ENCODE peak calls at places on chromosomes 11 and 22, in four cellular contexts. X, F, I and A are unnamed samples.

GRCh38 chr11:83566948-83567347 is 280.8 kb upstream of the CCDC90B start:
- DNase-seq in X (no peak), I (no peak), F (no peak), A (peak; percentile 38)

GRCh38 chr11:16170448-16170847 is 185.9 kb downstream of the SOX6 start:
- DNase-seq in X (no peak), I (no peak), F (no peak), A (no peak)

GRCh38 chr11:18750944-18751343 is 25.0 kb upstream of the IGSF22 start:
- DNase-seq in I (no peak), X (no peak), F (no peak), A (no peak)

GRCh38 chr11:7892059-7892699 is 38.9 kb downstream of the OR10A6 start:
- DNase-seq in I (no peak), X (peak; percentile 28), F (no peak), A (no peak)

GRCh38 chr22:32325811-32326237 is 31.8 kb upstream of the RFPL3 start:
- DNase-seq in I (peak; percentile 63), X (no peak), F (peak; percentile 41), A (no peak)

GRCh38 chr11:134120921-134121526 is 52.2 kb downstream of the JAM3 start:
- DNase-seq in F (no peak), I (no peak), X (no peak), A (no peak)

GRCh38 chr11:2890466-2891241 is 5.1 kb upstream of the CDKN1C start:
- DNase-seq in I (no peak), X (no peak), F (peak; percentile 83), A (no peak)

GRCh38 chr11:1776944-1777715 is 13.4 kb upstream of the CTSD start:
- DNase-seq in I (no peak), F (no peak), X (no peak), A (no peak)

GRCh38 chr11:31160504-31161422 is 208.8 kb downstream of the DCDC1 start:
- DNase-seq in X (peak; percentile 15), I (no peak), F (no peak), A (no peak)

GRCh38 chr22:27982106-27982505 is 63.0 kb upstream of the PITPNB start:
- DNase-seq in F (no peak), I (peak; percentile 29), X (no peak), A (no peak)

GRCh38 chr22:46122511-46122971 is 27.8 kb upstream of the PPARA start:
- DNase-seq in F (peak; percentile 93), X (peak; percentile 67), I (peak; percentile 89), A (no peak)

GRCh38 chr11:103494491-103494890 is 385.3 kb downstream of the DYNC2H1 start:
- DNase-seq in I (no peak), F (no peak), X (no peak), A (no peak)

GRCh38 chr11:83629775-83630174 is 343.6 kb upstream of the CCDC90B start:
- DNase-seq in I (no peak), X (no peak), F (no peak), A (no peak)

GRCh38 chr11:73198677-73199076 is 19.4 kb upstream of the P2RY2 start:
- DNase-seq in F (peak; percentile 7), I (peak; percentile 73), X (no peak), A (no peak)

GRCh38 chr11:57491371-57492061 is 24.0 kb downstream of the SLC43A1 start:
- DNase-seq in I (peak; percentile 91), F (no peak), X (no peak), A (no peak)

GRCh38 chr22:36763576-36763975 is 12.3 kb downstream of the IFT27 start:
- DNase-seq in X (no peak), F (peak; percentile 22), I (peak; percentile 8), A (no peak)

GRCh38 chr22:23278883-23279675 is 98.8 kb downstream of the BCR start:
- DNase-seq in I (no peak), F (peak; percentile 70), X (no peak), A (no peak)

GRCh38 chr11:73141031-73141308 is 1.1 kb downstream of the FCHSD2 start:
- DNase-seq in X (no peak), F (peak; percentile 66), I (no peak), A (no peak)

GRCh38 chr11:134069426-134069921 is 602 bp downstream of the JAM3 start:
- DNase-seq in I (peak; percentile 74), X (no peak), F (no peak), A (no peak)

GRCh38 chr11:65159005-65159404 is 11.0 kb upstream of the SPDYC start:
- DNase-seq in X (no peak), F (no peak), I (no peak), A (no peak)

DNA sequence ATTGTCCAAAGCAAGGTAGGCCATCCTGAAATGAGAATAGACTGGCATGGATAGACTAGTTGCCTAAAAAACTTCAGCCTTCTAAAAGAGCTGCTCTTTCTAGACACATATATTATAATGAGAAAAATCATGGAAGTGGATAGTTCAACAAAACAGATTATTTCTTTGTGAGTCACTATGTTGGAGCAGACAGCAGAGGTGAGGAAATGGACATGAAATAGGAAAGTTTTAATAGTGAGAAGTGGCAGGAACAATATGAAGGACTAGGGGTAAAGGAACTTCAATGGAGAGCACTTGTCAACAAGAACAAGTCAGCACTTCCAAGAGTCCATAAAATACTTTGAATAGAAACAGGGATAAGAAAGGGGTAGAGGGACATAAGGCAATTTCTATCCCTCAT is 101.9 kb upstream of the ANO3 start:
- DNase-seq in F (no peak), I (no peak), X (no peak), A (no peak)
- TF ChIP-seq CTCF in F (no peak), I (no peak), X (no peak), A (no peak)

GRCh38 chr11:95242202-95242989 is 11.4 kb upstream of the SESN3 start:
- DNase-seq in X (no peak), I (no peak), F (no peak), A (no peak)
- H3K4me3 ChIP-seq in X (no peak overlapping the region), I (no peak overlapping the region), F (no peak overlapping the region), A (no peak overlapping the region)

DNA sequence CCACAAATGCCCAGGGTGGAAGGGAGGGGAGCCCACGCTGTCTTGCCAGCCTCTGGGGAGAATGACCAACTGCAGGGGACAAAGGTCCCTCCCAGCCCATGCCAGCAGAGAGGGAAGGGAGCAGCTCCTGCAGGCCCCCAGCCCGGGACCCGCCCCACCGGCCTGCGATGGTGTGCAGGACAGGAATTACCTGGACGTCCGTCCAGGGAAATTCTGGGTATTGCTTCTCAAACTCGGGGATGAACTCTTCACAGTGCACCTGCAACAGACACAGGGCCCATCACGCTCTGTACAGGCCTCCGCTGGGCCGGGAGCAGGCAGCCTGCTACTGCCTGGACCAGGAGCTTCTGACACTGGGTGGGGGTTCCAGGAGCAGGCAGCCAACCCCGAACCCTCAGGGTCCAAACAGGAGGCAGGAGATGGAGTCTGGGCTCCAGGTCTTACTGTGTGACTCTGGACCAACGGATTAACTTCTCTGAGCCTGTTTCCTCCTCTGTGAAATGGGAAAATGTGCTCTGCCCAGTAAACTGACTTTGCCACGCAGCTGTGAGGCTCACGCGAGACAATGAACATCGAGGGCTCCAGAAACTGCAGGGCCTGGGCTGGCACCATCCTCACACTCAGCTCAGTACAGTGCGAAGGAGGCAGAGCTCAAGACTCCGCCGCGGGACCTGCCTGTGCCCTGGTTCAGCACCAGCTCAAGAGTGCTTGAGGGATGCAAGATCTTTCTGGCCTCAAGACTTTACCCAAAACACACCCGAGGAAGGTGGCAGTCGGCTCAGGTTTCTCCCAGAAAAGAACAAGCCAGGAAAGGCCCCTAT is 17.4 kb downstream of the TTLL12 start:
- DNase-seq in X (no peak), I (no peak), F (no peak), A (no peak)
- H3K36me3 ChIP-seq in X (no peaks in the 10 kb centered on the region), I (peaks cover 25% of the 10 kb centered on the region), F (peaks cover 14% of the 10 kb centered on the region), A (peaks cover 1% of the 10 kb centered on the region)

GRCh38 chr11:75574698-75575265 is 12.7 kb downstream of the SERPINH1 start:
- DNase-seq in X (no peak), F (no peak), I (peak; percentile 69), A (no peak)
- TF ChIP-seq CTCF in X (no peak), F (no peak), I (peak; percentile 61), A (no peak)

GRCh38 chr22:24435323-24435645 is 7.9 kb downstream of the ADORA2A start:
- DNase-seq in X (no peak), I (no peak), F (no peak), A (no peak)

GRCh38 chr22:24433868-24434471 is 6.6 kb downstream of the ADORA2A start:
- DNase-seq in I (peak; percentile 30), X (peak; percentile 83), F (no peak), A (no peak)

GRCh38 chr22:24433001-24433867 is 5.8 kb downstream of the ADORA2A start:
- DNase-seq in X (no peak), I (no peak), F (peak; percentile 49), A (no peak)

GRCh38 chr22:24435861-24436351 is 8.5 kb downstream of the ADORA2A start:
- DNase-seq in X (no peak), F (peak; percentile 27), I (no peak), A (no peak)

DNA sequence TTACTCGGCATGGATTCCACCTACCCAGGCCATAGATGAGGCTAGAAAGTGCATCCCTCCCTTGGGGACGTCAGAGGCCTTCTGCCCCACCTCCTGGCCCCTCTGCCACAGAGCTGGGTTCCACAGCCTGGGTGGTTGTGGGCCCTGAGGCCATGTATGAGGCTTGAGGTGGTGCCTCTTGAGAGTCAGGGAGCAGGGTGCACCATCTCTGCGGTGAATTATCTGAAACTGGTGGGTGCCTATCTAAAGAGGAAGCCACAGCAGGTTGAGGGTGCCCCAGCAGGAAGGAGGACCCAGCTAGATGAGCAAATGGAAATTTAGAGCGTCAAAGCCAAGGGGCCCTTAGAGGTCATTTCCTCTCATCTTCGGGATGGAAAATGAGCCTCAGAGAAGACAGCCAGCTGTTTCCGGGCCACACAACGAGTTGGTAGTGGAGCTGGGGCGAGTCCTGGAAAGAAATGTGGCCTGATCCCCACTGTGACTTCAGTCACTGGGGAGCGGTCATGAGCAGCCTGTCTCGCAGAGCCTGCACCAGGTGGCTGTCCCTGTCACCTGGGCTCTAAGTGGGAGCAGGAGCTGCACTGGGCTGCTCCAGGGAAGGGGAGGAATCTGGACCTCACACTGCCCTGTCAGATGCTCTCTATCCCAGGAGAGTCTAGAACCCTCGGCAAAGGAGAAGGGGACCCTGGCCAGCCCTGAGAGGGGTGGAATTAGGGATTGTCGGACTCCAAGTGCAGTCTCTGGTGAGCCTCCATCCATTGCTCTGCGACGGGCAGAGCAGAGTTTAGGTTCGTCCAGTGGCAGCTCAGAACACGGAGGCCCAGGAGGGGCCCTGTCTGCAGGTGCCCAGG is 7.3 kb downstream of the ADORA2A start:
- DNase-seq in X (peak; percentile 90), F (peak; percentile 48), I (peak; percentile 36), A (no peak)
- H3K4me3 ChIP-seq in X (peak overlapping the region; percentile 15), F (no peak overlapping the region), I (no peak overlapping the region), A (no peak overlapping the region)

DNA sequence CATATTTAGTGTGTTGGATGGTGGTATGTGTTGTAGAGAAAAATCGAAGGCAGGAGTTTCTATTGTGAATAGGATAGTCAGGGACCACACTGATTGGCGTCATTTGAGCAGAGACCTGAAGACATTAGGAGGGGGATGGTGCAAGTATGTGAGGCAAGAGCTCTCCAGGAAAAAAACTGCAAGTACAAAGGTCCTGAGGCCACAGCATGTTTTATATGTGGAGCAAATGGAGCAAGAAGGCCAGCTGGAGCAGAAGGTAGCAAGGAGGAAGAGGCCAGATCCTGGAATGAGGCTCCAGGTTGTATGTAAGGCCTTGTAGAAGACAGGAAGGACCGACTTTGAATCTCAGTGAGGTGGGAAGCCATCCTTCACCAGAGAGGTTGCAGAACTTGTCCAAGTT is 14.2 kb upstream of the MICALL1 start:
- DNase-seq in I (no peak), X (no peak), F (no peak), A (no peak)
- H3K36me3 ChIP-seq in I (peaks cover 49% of the 10 kb centered on the region), X (peaks cover 12% of the 10 kb centered on the region), F (peaks cover 23% of the 10 kb centered on the region), A (no peaks in the 10 kb centered on the region)

GRCh38 chr11:111089759-111090158 is 155.8 kb upstream of the POU2AF2 start:
- DNase-seq in F (no peak), X (no peak), I (no peak), A (no peak)
- TF ChIP-seq CTCF in F (no peak), X (no peak), I (no peak), A (no peak)